ENCODE peak calls at places on chromosome 22, in four cellular contexts. L, D, X and Y are unnamed samples.

GRCh38 chr22:30565341-30565740 is 9.1 kb downstream of the GAL3ST1 start:
- DNase-seq in D (no peak), L (no peak), X (no peak), Y (no peak)

GRCh38 chr22:26671317-26672059 is 14.1 kb downstream of the MIAT start:
- DNase-seq in D (no peak), X (no peak), L (no peak), Y (no peak)

GRCh38 chr22:45600791-45601730 is 70.6 kb upstream of the ATXN10 start:
- DNase-seq in D (no peak), L (no peak), X (peak; percentile 40), Y (no peak)

GRCh38 chr22:18977824-18978425 is 41.8 kb upstream of the PRODH start:
- DNase-seq in L (no peak), D (no peak), X (no peak), Y (no peak)

GRCh38 chr22:42500164-42500835 is 19.3 kb downstream of the RRP7A start:
- DNase-seq in D (peak; percentile 98), L (peak; percentile 65), X (peak; percentile 88), Y (peak; percentile 96)

GRCh38 chr22:42562684-42563083 is 8.9 kb downstream of the SERHL2 start:
- DNase-seq in D (no peak), X (no peak), L (no peak), Y (no peak)

GRCh38 chr22:30044369-30044768 is 35.9 kb upstream of the HORMAD2 start:
- DNase-seq in L (no peak), D (no peak), X (peak; percentile 45), Y (no peak)

GRCh38 chr22:42076764-42077485 is 2.6 kb upstream of the SMDT1 start:
- DNase-seq in X (no peak), L (no peak), D (no peak), Y (no peak)

GRCh38 chr22:22138915-22139314 is 105.7 kb upstream of the VPREB1 start:
- DNase-seq in X (no peak), D (no peak), L (no peak), Y (no peak)

GRCh38 chr22:30287626-30288413 is 1.5 kb downstream of the CASTOR1 start:
- DNase-seq in L (peak; percentile 80), X (peak; percentile 95), D (peak; percentile 87), Y (peak; percentile 96)

GRCh38 chr22:26474687-26475086 is 8.9 kb downstream of the HPS4 start:
- DNase-seq in L (no peak), D (no peak), X (no peak), Y (no peak)

GRCh38 chr22:45582955-45583320 is 80.3 kb downstream of the FBLN1 start:
- DNase-seq in X (no peak), D (no peak), L (no peak), Y (no peak)

GRCh38 chr22:22922954-22923319 is 35.3 kb downstream of the IGLL5 start:
- DNase-seq in X (no peak), L (no peak), D (no peak), Y (no peak)

GRCh38 chr22:38335077-38335476 is 17.8 kb upstream of the CSNK1E start:
- DNase-seq in D (no peak), L (no peak), X (peak; percentile 50), Y (no peak)

GRCh38 chr22:42365337-42365865 is 66.8 kb downstream of the NFAM1 start:
- DNase-seq in D (no peak), X (peak; percentile 74), L (no peak), Y (peak; percentile 66)

GRCh38 chr22:41305646-41306045 is 4.3 kb downstream of the ZC3H7B start:
- DNase-seq in L (no peak), D (no peak), X (no peak), Y (no peak)

GRCh38 chr22:17523925-17524324 is 39.4 kb upstream of the SLC25A18 start:
- DNase-seq in X (no peak), L (no peak), D (no peak), Y (no peak)

GRCh38 chr22:35802885-35803284 is 85.2 kb downstream of the APOL5 start:
- DNase-seq in X (no peak), L (no peak), D (no peak), Y (no peak)

GRCh38 chr22:37546436-37547248 is 13.6 kb upstream of the CDC42EP1 start:
- DNase-seq in L (no peak), X (peak; percentile 83), D (no peak), Y (peak; percentile 85)

GRCh38 chr22:20206709-20207215 is 55.9 kb upstream of the CCDC188 start:
- DNase-seq in D (no peak), X (no peak), L (no peak), Y (no peak)

GRCh38 chr22:23278883-23279675 is 98.8 kb downstream of the BCR start:
- DNase-seq in D (no peak), L (no peak), X (no peak), Y (no peak)

GRCh38 chr22:37569921-37570660 is 9.8 kb downstream of the LGALS2 start:
- DNase-seq in X (peak; percentile 60), D (no peak), L (no peak), Y (peak; percentile 30)

GRCh38 chr22:18045794-18046193 is 21.4 kb upstream of the MICAL3 start:
- DNase-seq in X (no peak), L (no peak), D (no peak), Y (no peak)

GRCh38 chr22:27473533-27473932 is 328.0 kb downstream of the MN1 start:
- DNase-seq in L (no peak), X (no peak), D (no peak), Y (no peak)

GRCh38 chr22:39279170-39279850 is 34.5 kb upstream of the PDGFB start:
- DNase-seq in X (no peak), D (no peak), L (no peak), Y (no peak)

GRCh38 chr22:50118557-50119168 is 28.9 kb downstream of the MOV10L1 start:
- DNase-seq in D (no peak), X (peak; percentile 9), L (no peak), Y (no peak)
- H4K8ac ChIP-seq in D (no peak overlapping the region), X (no peak overlapping the region), L (no peak overlapping the region), Y (no peak overlapping the region)

DNA sequence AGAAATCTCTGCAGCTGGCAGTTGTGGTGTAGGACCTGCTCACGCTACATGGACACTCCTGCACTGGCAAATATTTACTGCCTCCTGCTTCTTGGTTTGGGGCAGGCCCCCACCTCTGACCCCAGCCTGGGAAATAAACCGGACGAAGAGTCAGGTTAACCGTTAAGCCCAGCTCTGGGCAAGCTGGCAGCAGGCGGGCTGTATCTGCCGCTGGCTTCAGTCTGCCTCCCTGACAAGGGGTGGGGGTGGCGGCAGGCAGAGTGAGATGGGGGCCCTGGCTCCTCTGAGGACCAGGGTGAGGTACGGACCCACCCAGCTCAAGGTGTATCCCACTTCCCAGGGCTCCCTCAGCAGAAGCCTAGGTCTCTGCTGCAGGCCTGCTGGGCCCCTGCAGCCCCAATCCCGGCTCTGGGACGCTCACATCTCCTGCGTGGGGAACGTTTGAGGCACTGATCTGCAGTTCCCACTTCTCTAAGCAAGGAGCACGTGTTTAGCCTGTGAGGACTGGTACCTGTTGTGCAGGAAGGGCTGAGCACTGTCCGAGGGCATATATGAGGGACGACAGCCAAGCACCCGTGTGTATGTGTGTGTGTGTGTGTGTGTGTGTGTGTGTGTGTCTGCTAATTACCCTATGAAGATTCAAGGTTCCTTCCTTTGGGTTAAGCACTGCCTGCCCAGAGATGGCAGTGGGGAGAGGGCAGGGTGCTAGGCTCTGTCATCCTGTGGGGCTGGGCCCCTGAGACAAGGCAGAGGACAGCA is 1.1 kb upstream of the LRRC75B start:
- DNase-seq in L (no peak), X (no peak), D (peak; percentile 44), Y (no peak)
- H2BK12ac ChIP-seq in L (no peak overlapping the region), X (no peak overlapping the region), D (peak overlapping the region; percentile 92), Y (no peak overlapping the region)

GRCh38 chr22:33873666-33874065 is 46.6 kb downstream of the LARGE1 start:
- DNase-seq in D (no peak), L (no peak), X (no peak), Y (no peak)

GRCh38 chr22:33874206-33874605 is 46.1 kb downstream of the LARGE1 start:
- DNase-seq in X (no peak), L (no peak), D (no peak), Y (no peak)

GRCh38 chr22:33873186-33873585 is 47.1 kb downstream of the LARGE1 start:
- DNase-seq in D (no peak), L (no peak), X (no peak), Y (no peak)

GRCh38 chr22:33871935-33872334 is 48.3 kb downstream of the LARGE1 start:
- DNase-seq in D (no peak), X (no peak), L (no peak), Y (no peak)

DNA sequence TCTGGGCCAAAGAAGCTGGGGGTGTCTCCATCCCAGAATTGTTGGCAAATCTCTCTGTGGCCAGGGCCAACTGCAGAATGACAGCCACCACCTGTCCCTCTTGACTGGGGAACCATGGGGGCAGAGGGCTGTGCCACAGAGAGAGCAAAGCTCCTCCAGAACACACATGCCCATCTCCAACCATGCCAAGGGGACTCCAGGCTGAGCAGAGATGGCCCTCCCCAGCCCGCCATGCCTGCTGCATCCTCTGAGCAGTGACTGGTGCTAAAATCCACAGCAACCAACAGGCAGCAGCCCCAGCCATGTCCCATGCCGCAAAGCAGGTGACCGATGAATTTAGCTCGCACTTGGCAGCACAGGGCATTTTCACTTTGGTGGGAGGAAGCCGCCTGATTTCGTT is 45.0 kb downstream of the LARGE1 start:
- DNase-seq in X (no peak), D (no peak), L (no peak), Y (no peak)
- H4K8ac ChIP-seq in X (no peak overlapping the region), D (peak overlapping the region; percentile 37), L (no peak overlapping the region), Y (no peak overlapping the region)

GRCh38 chr22:32619614-32620426 is 145.2 kb downstream of the FBXO7 start:
- DNase-seq in L (no peak), D (no peak), X (peak; percentile 69), Y (no peak)
- H2BK12ac ChIP-seq in L (no peak overlapping the region), D (no peak overlapping the region), X (no peak overlapping the region), Y (no peak overlapping the region)

GRCh38 chr22:46758867-46759290 is 3.6 kb upstream of the TBC1D22A start:
- DNase-seq in D (peak; percentile 71), X (peak; percentile 85), L (peak; percentile 45), Y (peak; percentile 74)
- H4K8ac ChIP-seq in D (no peak overlapping the region), X (peak overlapping the region; percentile 36), L (no peak overlapping the region), Y (no peak overlapping the region)

GRCh38 chr22:49158741-49159564 is 668.7 kb downstream of the BRD1 start:
- DNase-seq in D (no peak), X (no peak), L (no peak), Y (no peak)

GRCh38 chr22:49162841-49163240 is 664.8 kb downstream of the BRD1 start:
- DNase-seq in D (no peak), X (no peak), L (no peak), Y (no peak)

GRCh38 chr22:49161002-49161850 is 666.4 kb downstream of the BRD1 start:
- DNase-seq in D (no peak), L (no peak), X (no peak), Y (no peak)

GRCh38 chr22:49159711-49160110 is 668.0 kb downstream of the BRD1 start:
- DNase-seq in L (no peak), X (no peak), D (no peak), Y (no peak)

DNA sequence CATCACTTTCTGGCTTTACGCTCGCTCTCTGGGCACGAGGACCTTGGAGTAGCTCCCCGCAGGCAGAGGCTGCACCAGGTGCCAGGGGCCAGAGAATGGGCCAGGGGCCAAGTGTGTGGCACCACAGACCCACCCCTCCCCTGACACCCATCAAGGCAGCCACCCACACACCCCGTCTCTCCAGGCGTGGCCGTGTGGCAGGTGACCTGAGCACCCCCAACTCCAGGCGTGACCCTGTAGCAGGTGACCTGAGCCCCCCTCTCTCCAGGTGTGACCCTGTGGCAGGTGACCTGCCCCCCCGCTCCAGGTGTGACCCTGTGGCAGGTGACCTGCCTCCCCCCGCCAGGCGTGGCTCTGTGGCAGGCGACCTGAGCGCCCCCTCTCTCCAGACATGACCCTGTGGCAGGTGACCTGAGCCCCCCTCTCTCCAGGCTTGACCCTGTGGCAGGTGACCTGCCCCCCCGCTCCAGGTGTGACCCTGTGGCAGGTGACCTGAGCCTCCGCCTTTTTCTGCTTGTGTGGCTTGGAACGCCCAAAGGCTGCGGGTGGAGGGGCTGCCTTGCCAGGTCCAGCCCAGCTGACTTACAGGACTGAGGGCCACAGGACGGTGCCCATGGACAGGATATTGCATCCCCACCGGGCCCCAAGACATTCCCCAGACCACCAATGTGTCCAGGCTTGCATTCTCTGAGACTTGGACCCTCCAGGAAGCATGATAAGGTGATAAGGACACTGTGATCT is 667.2 kb downstream of the BRD1 start:
- DNase-seq in D (no peak), L (no peak), X (no peak), Y (no peak)
- H2BK12ac ChIP-seq in D (no peak overlapping the region), L (peak overlapping the region; percentile 10), X (no peak overlapping the region), Y (no peak overlapping the region)